ENCODE peak calls at places on chromosomes 2 and 18, in four cellular contexts. L, G, R and N are unnamed samples.

GRCh38 chr2:240792658-240793312 is 27.2 kb downstream of the KIF1A start:
- DNase-seq in L (no peak), G (no peak), R (no peak), N (no peak)

GRCh38 chr18:58037163-58037562 is 6.9 kb upstream of the NEDD4L start:
- DNase-seq in L (no peak), G (no peak), R (no peak), N (no peak)

GRCh38 chr2:9332853-9333245 is 90.5 kb downstream of the ITGB1BP1 start:
- DNase-seq in L (no peak), G (no peak), R (no peak), N (no peak)

GRCh38 chr2:84963692-84964405 is 7.1 kb upstream of the KCMF1 start:
- DNase-seq in L (no peak), G (peak), R (peak), N (no peak)

GRCh38 chr2:140905078-140905781 is 1225.6 kb downstream of the LRP1B start:
- DNase-seq in L (peak), G (no peak), R (no peak), N (peak)

GRCh38 chr2:174681983-174682577 is 82.2 kb downstream of the CHRNA1 start:
- DNase-seq in L (peak), G (peak), R (peak), N (peak)

GRCh38 chr2:181660181-181660580 is 3.3 kb upstream of the CERKL start:
- DNase-seq in L (no peak), G (no peak), R (peak), N (no peak)

GRCh38 chr18:24089059-24089458 is 49.8 kb upstream of the CABYR start:
- DNase-seq in L (no peak), G (no peak), R (no peak), N (no peak)

DNA sequence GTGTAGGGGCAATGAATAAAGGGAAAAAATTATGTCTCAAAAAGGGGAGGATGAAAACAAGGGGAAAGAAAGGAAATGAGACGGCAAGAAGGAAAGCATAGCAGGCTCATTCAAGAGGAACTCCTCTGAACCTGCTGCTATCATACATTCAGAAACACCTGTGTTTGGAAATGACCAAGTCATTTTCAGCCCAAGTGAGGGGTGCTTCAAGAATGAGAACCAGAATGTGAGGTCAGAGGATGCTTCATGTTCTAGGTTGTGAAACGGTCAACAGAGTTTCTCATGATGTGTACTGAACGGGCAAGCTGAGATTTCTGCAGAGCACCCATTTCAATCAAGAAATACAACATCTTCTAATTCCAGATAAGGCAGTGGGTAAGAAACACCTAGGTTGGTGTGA is 1367.2 kb upstream of the CELF4 start:
- DNase-seq in L (no peak), G (no peak), R (no peak), N (no peak)
- TF ChIP-seq CTCF in L (no peak), G (no peak), R (no peak), N (no peak)

DNA sequence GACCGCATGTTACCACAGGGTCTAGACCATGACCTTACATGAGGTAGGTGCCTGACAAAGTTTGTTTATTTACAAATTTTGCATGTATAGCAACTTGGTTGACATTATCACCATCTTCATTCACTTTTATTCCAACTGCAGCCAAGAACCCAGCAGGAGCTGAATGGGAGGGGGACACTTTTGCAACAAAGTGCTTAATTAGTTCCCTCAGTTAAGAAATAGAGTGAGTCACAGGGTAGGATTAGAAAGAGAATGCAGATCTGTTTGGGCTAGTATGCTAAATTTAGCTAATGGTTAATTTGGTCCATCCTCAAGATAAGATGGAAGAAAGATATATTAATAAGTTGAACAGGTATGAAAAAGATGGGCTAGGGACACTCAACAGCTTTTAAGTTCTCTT is 678.9 kb downstream of the ARHGAP15 start:
- DNase-seq in L (no peak), G (no peak), R (no peak), N (no peak)
- H3K27ac ChIP-seq in L (no peak), G (no peak), R (no peak), N (no peak)

GRCh38 chr2:113011108-113011507 is 5.8 kb downstream of the IL36A start:
- DNase-seq in L (no peak), G (no peak), R (no peak), N (no peak)

GRCh38 chr2:113010088-113010487 is 4.8 kb downstream of the IL36A start:
- DNase-seq in L (no peak), G (no peak), R (no peak), N (no peak)

GRCh38 chr2:113009617-113010016 is 4.4 kb downstream of the IL36A start:
- DNase-seq in L (no peak), G (no peak), R (no peak), N (no peak)

GRCh38 chr2:113005030-113005509 is at the start of gene IL36A:
- DNase-seq in L (no peak), G (no peak), R (no peak), N (no peak)

DNA sequence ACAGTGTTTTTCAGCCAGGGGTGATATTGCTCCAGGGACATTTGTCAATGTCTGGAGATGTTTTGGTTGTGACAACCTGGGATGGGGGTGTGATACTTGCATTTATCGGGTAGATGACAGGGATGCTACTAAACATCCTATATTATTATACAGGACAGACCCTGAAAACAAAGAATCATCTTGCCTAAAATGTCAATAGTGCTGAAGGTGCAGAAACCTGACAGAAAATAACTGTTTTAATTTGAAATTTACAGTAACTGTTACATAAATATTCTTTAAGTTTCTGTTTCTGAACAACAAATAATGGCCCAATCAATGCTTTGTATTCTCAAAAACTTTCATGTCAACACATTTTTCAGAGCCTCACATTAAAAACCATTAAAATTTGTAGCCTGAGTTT is 2.0 kb downstream of the IL36A start:
- DNase-seq in L (no peak), G (no peak), R (no peak), N (no peak)
- H3K4me3 ChIP-seq in L (no peak), G (no peak), R (no peak), N (no peak)

GRCh38 chr2:180356676-180357075 is 349.6 kb upstream of the CWC22 start:
- DNase-seq in L (no peak), G (no peak), R (no peak), N (no peak)

GRCh38 chr2:180360283-180360618 is 353.2 kb upstream of the CWC22 start:
- DNase-seq in L (no peak), G (no peak), R (no peak), N (no peak)

GRCh38 chr2:180358458-180358857 is 351.4 kb upstream of the CWC22 start:
- DNase-seq in L (no peak), G (no peak), R (no peak), N (no peak)

GRCh38 chr2:180364719-180365118 is 357.6 kb upstream of the CWC22 start:
- DNase-seq in L (no peak), G (no peak), R (no peak), N (no peak)

DNA sequence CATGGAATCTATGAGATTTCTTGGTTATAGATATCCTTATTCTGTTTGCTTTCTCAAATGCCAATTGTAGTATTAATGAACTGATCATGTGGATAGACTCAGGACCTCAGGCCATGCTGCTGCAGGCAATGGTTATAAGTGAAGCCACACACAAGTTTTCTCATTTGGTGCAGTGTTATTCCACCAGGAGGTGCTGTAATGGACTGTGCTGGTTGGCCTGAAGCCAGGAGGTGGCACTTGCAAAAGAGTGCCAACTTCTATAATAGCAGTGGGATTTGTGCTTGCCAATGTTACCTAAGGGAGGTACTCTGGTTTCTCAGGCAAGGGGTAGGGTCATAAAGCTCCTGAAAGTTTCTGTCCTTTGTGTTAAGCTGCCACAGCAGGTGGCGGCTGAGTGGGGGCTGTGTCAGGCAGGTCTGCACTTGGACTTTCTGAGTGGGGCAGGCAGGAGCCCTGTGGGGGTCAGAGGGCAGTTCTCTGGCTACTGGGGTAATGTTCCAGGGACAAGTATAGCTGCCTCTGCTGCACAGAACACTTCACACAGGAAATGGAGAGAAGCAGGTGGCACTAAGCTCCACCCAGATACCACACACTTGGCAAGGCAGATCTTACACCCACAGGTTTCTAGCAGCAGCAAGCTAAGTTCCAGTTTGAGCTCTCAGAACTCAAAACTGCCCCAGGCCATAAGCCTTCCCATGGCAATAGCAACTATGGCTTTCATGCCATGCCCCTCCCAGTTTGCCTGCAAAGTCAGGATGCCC is 352.6 kb upstream of the CWC22 start:
- DNase-seq in L (peak), G (no peak), R (no peak), N (no peak)
- TF ChIP-seq CTCF in L (peak), G (peak), R (no peak), N (peak)

GRCh38 chr2:68827681-68828080 is 43.5 kb downstream of the BMP10 start:
- DNase-seq in L (no peak), G (no peak), R (no peak), N (no peak)
- H3K27ac ChIP-seq in L (no peak), G (no peak), R (no peak), N (no peak)

DNA sequence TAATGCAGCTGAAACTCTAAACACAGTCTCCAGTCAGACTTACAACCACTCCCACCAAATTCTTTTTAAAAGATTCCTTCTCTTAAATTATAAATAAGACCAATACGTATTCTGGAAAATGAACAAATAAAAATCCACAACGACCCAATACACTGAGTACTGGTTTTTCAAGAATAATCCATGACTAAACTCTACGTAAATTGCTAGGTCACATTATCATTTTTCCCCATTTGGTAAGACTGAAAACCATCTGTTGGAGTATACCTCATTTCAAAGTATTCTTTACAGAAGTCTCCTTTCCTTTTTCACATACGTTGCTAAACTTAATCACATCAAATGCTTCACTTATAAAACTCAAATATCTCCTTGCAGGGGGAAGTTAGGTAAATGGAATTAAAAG is 6.0 kb downstream of the ZNF516 start:
- DNase-seq in L (no peak), G (no peak), R (no peak), N (no peak)
- H3K4me3 ChIP-seq in L (no peak), G (no peak), R (peak), N (no peak)

GRCh38 chr18:78982186-78982585 is 2.6 kb downstream of the SALL3 start:
- DNase-seq in L (peak), G (no peak), R (no peak), N (no peak)

GRCh38 chr18:78981652-78981955 is 2.0 kb downstream of the SALL3 start:
- DNase-seq in L (peak), G (no peak), R (no peak), N (no peak)

GRCh38 chr18:78986018-78986481 is 6.4 kb downstream of the SALL3 start:
- DNase-seq in L (peak), G (no peak), R (peak), N (peak)

GRCh38 chr18:78983530-78983929 is 3.9 kb downstream of the SALL3 start:
- DNase-seq in L (peak), G (no peak), R (no peak), N (no peak)

DNA sequence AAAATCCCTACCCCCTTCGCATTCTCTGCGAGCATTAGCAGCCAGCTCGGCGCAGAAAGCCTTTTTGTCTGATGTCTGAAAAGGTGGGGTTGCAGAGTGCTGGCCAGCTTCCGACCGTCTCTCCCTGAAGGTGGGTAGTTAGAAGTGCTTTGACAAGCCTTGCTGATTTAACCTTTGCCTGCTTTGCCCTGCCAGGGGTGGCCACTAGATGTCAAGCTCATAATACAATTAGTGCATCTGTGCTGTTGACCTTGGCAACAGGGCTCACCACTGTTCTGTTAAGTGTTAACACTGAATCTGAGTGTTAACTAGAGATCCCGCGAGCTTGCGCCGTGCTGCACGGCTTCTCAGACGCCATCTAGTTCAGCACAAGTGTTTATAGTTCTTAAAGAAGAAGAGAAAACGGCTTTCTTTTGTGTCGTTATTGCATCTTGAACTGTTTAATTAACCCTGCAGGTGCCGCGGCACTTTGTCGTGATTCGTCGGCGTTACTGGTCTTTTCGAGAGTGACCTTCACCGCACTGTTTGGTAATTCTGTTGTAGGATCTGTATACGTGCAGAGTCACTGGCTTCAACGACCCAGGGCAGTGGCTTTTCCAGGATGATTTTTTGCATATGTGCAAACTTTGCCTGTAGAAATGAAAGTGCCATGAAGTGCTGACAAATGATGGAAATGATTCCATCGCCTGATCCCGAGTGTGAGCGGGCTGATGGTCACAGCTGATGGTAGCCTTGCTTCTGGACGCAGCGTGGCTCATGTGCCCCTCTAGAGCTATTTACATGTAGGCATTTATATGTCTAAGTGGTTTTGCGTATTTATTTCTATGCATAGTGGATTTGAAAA is 5.5 kb downstream of the SALL3 start:
- DNase-seq in L (peak), G (no peak), R (no peak), N (peak)
- TF ChIP-seq CTCF in L (peak), G (peak), R (peak), N (peak)

GRCh38 chr2:74890711-74891110 is 56.8 kb downstream of the HK2 start:
- DNase-seq in L (no peak), G (no peak), R (no peak), N (no peak)

GRCh38 chr2:74891136-74891764 is 57.3 kb downstream of the HK2 start:
- DNase-seq in L (no peak), G (no peak), R (no peak), N (no peak)

GRCh38 chr2:74894261-74895030 is 60.5 kb downstream of the HK2 start:
- DNase-seq in L (no peak), G (no peak), R (no peak), N (no peak)

GRCh38 chr2:74893332-74893731 is 59.4 kb downstream of the HK2 start:
- DNase-seq in L (no peak), G (no peak), R (no peak), N (no peak)

DNA sequence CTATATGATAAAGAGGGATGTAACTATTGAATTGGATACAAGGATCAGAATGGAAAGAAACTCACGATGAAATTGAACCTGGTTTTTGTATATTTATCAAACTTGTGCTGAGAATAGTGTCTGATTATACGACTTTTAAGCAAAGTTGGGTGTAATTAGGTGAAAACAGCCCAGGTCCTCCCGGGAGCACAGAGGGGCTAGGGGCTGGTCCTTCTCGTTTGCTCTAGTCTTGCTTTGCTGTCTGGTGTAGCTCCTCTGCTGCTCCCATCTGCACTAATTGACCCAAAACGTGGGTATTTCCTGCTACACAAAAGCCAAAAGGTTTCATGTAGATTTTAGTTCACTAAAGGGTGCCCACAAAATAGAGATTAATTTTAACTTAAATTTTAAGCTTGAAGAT is 58.7 kb downstream of the HK2 start:
- DNase-seq in L (no peak), G (no peak), R (no peak), N (no peak)
- H3K27ac ChIP-seq in L (no peak), G (no peak), R (no peak), N (no peak)

DNA sequence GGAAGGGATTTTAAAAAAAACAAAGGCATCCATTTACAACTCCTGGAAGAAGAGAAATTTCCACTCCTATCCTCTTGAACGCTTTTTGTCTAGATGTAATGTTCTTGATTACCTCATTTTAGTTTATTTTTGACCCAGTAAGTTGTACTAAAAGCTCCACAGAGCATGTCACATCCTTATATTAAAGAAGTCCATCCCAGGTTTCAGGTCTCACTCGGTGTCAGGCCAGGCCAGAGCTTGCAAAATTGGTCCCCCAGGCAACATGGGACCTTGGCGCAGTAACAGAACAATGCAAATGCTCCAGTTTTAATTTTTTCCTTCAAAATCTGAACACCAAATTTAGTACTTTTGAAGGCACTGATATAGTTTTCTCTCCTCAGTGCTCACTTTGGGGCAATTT is 218.4 kb upstream of the REV1 start:
- DNase-seq in L (peak), G (no peak), R (no peak), N (no peak)
- H3K4me3 ChIP-seq in L (no peak), G (no peak), R (no peak), N (no peak)

DNA sequence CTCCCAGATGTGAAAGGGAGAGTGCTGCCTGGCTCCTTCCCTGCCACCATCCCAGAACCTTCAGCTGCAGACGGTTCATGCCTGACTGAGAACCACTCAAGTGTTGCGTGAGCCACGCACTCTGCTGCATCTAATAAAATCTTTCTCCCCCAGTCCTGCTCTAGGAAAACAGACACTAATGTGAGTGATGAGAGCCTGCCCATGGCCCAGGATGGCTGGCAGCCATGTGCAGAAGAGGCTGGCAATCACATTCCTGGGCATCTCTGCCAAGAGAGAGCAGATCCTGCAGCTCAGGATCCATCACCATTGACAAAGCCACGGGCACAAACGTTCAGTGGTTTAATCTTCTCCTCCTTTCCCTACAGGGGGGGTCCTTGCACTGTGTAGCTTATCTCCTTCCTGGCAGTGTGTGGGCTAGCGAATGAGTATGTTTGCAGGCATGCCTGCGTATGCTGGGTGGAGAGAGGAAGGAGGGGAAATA is 477.5 kb downstream of the SLC4A3 start:
- DNase-seq in L (peak), G (no peak), R (peak), N (peak)
- TF ChIP-seq CTCF in L (peak), G (no peak), R (no peak), N (peak)